ENCODE peak calls at places on chromosomes 5 and 9, in ten cellular contexts. V, D, C, Q, F, A, I, G, P and X are unnamed samples.

GRCh38 chr5:169426674-169427250 is 125.8 kb upstream of the SLIT3 start:
- DNase-seq in G (no peak), I (no peak), A (no peak), V (no peak), Q (no peak), D (no peak), P (no peak), F (no peak), C (no peak), X (no peak)

GRCh38 chr5:150710165-150710564 is 9.3 kb upstream of the RBM22 start:
- DNase-seq in A (no peak), F (peak), C (no peak), G (no peak), I (no peak), P (no peak), D (peak), V (no peak), Q (no peak), X (no peak)

GRCh38 chr9:101727621-101728524 is 10.6 kb downstream of the GRIN3A start:
- DNase-seq in I (no peak), A (no peak), P (peak), D (peak), G (no peak), F (peak), Q (no peak), V (peak), C (no peak), X (peak)

GRCh38 chr5:31952034-31952433 is 222.1 kb downstream of the GOLPH3 start:
- DNase-seq in D (no peak), C (no peak), I (no peak), V (no peak), A (no peak), G (no peak), P (no peak), F (no peak), Q (no peak), X (no peak)

GRCh38 chr9:3401556-3401955 is 124.2 kb downstream of the RFX3 start:
- DNase-seq in Q (no peak), C (no peak), I (no peak), P (no peak), G (no peak), D (peak), V (no peak), F (no peak), A (no peak), X (no peak)

GRCh38 chr9:114409103-114409780 is 21.5 kb upstream of the AKNA start:
- DNase-seq in D (no peak), I (no peak), V (no peak), F (no peak), P (peak), C (no peak), Q (no peak), A (no peak), G (no peak), X (peak)

GRCh38 chr5:115812372-115812771 is 4.1 kb downstream of the CDO1 start:
- DNase-seq in I (no peak), Q (no peak), G (no peak), D (no peak), C (no peak), F (no peak), P (no peak), A (no peak), V (no peak), X (no peak)

GRCh38 chr9:35552376-35552775 is 52.7 kb upstream of the TESK1 start:
- DNase-seq in C (no peak), P (peak), Q (no peak), V (no peak), A (no peak), F (no peak), D (no peak), G (no peak), I (no peak), X (no peak)

DNA sequence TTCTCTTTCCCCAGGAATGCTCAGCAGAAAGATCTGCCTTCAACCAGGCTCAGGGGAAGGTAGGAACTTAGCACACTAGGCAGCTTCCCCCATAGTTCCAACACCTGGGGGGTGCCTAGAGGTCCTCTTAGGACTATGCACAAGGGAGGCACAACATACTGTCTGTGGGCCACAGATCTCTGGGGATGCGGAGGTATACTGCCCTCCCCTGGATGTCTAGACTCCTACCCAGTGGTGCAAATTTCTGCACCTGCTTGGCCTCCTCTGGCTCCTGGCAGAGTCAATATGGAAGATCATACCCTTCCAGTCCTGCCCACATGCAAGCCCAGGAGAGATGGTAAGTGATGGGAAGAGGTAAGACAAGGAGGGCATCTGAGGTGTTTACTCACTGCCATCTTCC is 247.5 kb upstream of the DAPK1 start:
- DNase-seq in G (no peak), I (no peak), P (no peak), F (no peak), C (no peak), V (no peak), A (no peak), Q (no peak), D (peak), X (no peak)
- TF ChIP-seq CTCF in G (peak), I (no peak), P (no peak), F (no peak), C (no peak), V (no peak), A (no peak), Q (no peak), D (peak), X (peak)

GRCh38 chr5:168073991-168074800 is 217.2 kb upstream of the WWC1 start:
- DNase-seq in I (no peak), Q (no peak), D (no peak), F (no peak), V (no peak), P (no peak), C (no peak), G (no peak), A (no peak), X (no peak)

GRCh38 chr5:168072665-168073064 is 218.8 kb upstream of the WWC1 start:
- DNase-seq in C (no peak), A (no peak), G (no peak), Q (no peak), V (no peak), D (no peak), I (no peak), F (no peak), P (no peak), X (no peak)

GRCh38 chr5:168066536-168067208 is 224.8 kb upstream of the WWC1 start:
- DNase-seq in C (no peak), V (no peak), Q (no peak), A (no peak), F (no peak), I (no peak), P (no peak), G (no peak), D (no peak), X (no peak)

GRCh38 chr5:168073311-168073710 is 218.1 kb upstream of the WWC1 start:
- DNase-seq in Q (no peak), D (no peak), F (no peak), P (no peak), I (no peak), V (no peak), A (no peak), C (no peak), G (no peak), X (no peak)

DNA sequence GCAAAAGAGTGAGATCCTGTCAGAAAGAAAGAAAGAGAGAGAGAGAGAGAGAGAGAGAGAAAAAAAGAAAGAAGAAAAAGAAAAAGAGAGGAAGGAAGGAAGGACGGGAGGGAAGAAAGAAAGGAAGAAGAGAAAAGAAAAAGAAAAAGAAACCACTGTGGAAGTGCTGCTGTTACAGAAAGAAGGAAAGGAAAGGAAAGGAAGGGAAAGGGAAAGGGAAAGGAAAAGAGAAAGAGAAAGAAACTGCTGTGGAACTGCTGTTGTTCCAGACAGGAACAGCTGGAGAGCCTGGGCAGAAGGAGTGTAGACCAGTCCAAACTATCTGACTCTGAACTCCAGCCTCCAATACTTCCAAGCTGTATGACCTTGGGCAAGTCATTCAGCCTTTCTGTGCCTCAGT is 220.7 kb upstream of the WWC1 start:
- DNase-seq in G (no peak), Q (no peak), A (no peak), F (no peak), C (no peak), I (no peak), P (no peak), V (no peak), D (no peak), X (no peak)
- TF ChIP-seq CTCF in G (no peak), Q (no peak), A (no peak), F (no peak), C (no peak), I (no peak), P (no peak), V (no peak), D (no peak), X (no peak)

DNA sequence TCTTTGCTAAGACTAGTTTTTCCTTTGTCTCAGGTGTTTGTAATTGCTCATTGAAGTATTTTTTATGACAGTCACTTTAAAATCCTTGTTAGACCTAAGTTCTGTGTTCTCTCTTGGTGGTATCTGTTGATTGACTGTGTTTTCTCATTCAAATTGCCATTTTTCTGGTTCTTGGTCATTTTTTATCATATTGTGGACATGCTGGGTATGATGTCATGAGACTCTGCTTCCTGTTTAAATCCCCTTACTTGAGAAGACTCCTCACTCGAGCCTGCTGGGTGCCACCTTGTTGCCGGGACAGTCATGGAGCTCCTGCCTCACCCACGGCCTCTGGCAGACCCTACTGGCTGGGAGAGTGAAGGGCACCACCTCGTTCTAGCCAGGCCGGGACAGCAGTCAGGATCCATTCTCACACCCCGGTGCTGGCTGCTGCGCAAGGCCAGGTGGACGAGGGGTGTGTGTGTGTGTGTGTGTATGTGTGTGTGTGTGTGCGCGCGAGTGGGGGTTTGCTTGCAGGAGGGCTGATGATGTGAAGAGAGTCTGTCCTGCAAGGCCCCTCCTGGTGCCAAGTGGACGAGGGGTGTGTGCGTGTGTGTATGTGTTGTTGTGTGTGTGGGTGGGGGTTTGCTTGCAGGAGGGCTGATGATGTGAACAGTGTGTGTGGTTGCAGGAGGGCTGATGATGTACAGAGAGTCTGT is 4.4 kb downstream of the CEP72 start:
- DNase-seq in D (no peak), G (no peak), V (no peak), F (no peak), A (peak), Q (no peak), I (no peak), C (no peak), P (peak), X (no peak)
- TF ChIP-seq CTCF in D (no peak), G (no peak), V (no peak), F (no peak), A (no peak), Q (no peak), I (no peak), C (no peak), P (no peak), X (no peak)

GRCh38 chr5:65986796-65987195 is 60.4 kb downstream of the ERBIN start:
- DNase-seq in G (no peak), V (no peak), F (no peak), D (no peak), C (no peak), A (no peak), I (no peak), Q (no peak), P (no peak), X (no peak)

GRCh38 chr5:65986050-65986451 is 59.7 kb downstream of the ERBIN start:
- DNase-seq in A (no peak), P (peak), Q (no peak), I (no peak), D (no peak), C (no peak), G (no peak), F (no peak), V (no peak), X (peak)

GRCh38 chr5:65984098-65984885 is 57.9 kb downstream of the ERBIN start:
- DNase-seq in D (peak), P (no peak), I (no peak), V (no peak), F (no peak), C (no peak), A (no peak), Q (no peak), G (no peak), X (no peak)

GRCh38 chr5:65989115-65989514 is 62.7 kb downstream of the ERBIN start:
- DNase-seq in A (no peak), D (no peak), G (no peak), P (no peak), V (no peak), I (no peak), Q (no peak), C (no peak), F (no peak), X (no peak)

DNA sequence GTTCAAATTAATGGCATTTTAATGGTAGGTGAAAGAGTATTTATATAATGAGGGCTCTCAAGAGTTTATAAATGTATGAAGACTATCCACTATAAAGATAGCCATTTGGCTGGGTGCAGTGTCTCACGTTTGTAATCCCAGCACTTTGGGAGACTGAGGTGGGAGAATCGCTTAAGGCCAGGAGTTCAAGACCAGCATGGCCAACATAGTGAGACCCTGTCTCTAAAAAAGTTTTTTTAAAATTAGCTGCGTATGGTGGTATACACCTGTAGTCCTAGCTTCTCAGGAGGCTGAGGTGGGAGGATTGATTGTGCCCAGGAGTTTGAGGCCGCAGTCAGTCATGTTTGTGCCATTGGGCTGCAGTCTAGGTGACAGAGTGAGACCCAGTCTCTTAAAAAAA is 61.6 kb downstream of the ERBIN start:
- DNase-seq in G (no peak), I (no peak), C (no peak), V (no peak), P (no peak), F (no peak), Q (no peak), D (no peak), A (no peak), X (no peak)
- TF ChIP-seq CTCF in G (no peak), I (no peak), C (no peak), V (no peak), P (no peak), F (no peak), Q (no peak), D (no peak), A (no peak), X (no peak)

GRCh38 chr5:72269411-72269780 is 50.6 kb downstream of the MRPS27 start:
- DNase-seq in D (no peak), C (no peak), P (no peak), A (no peak), F (no peak), G (no peak), Q (no peak), I (no peak), V (no peak), X (no peak)
- TF ChIP-seq CTCF in D (peak), C (no peak), P (no peak), A (no peak), F (no peak), G (no peak), Q (no peak), I (no peak), V (no peak), X (peak)